ENCODE peak calls at places on chromosomes 13 and 19, in nine cellular contexts. One of them, this sample, is unnamed.
A peak's percentile ranks its signal among the peaks of the same experiment; 100 is the strongest.

GRCh38 chr19:2865334-2866221 is 1.6 kb upstream of the ZNF556 start:
- DNase-seq in activated naive CD8-positive, alpha-beta T cell treated with anti-CD3 and anti-CD28 coated beads, Interleukin-2, amount 10 ng/mL, durations not matched to agents 7 days and 5 days: no peak
- DNase-seq in T-helper 1 cell: no peak
- DNase-seq in mucosa of descending colon: no peak
- DNase-seq in amygdala: no peak
- DNase-seq in A172: no peak
- DNase-seq in DND-41: peak; percentile 28
- DNase-seq in stimulated activated CD4-positive, alpha-beta T cell treated with anti-CD3 and anti-CD28 coated beads, Interleukin-2, amount 100 ng/mL, for 4 hours: no peak
- DNase-seq in nucleus accumbens: no peak
- DNase-seq in this sample: no peak

GRCh38 chr19:7397687-7398086 is 49.0 kb downstream of the ARHGEF18 start:
- DNase-seq in activated naive CD8-positive, alpha-beta T cell treated with anti-CD3 and anti-CD28 coated beads, Interleukin-2, amount 10 ng/mL, durations not matched to agents 7 days and 5 days: no peak
- DNase-seq in T-helper 1 cell: no peak
- DNase-seq in mucosa of descending colon: no peak
- DNase-seq in amygdala: no peak
- DNase-seq in A172: peak; percentile 97
- DNase-seq in DND-41: no peak
- DNase-seq in stimulated activated CD4-positive, alpha-beta T cell treated with anti-CD3 and anti-CD28 coated beads, Interleukin-2, amount 100 ng/mL, for 4 hours: no peak
- DNase-seq in nucleus accumbens: no peak
- DNase-seq in this sample: no peak

GRCh38 chr19:3983542-3983914 is 1.7 kb downstream of the EEF2 start:
- DNase-seq in activated naive CD8-positive, alpha-beta T cell treated with anti-CD3 and anti-CD28 coated beads, Interleukin-2, amount 10 ng/mL, durations not matched to agents 7 days and 5 days: no peak
- DNase-seq in T-helper 1 cell: no peak
- DNase-seq in mucosa of descending colon: no peak
- DNase-seq in amygdala: no peak
- DNase-seq in A172: no peak
- DNase-seq in DND-41: no peak
- DNase-seq in stimulated activated CD4-positive, alpha-beta T cell treated with anti-CD3 and anti-CD28 coated beads, Interleukin-2, amount 100 ng/mL, for 4 hours: no peak
- DNase-seq in nucleus accumbens: no peak
- DNase-seq in this sample: no peak

GRCh38 chr19:14474827-14475226 is 327 bp downstream of the PTGER1 start:
- DNase-seq in activated naive CD8-positive, alpha-beta T cell treated with anti-CD3 and anti-CD28 coated beads, Interleukin-2, amount 10 ng/mL, durations not matched to agents 7 days and 5 days: no peak
- DNase-seq in T-helper 1 cell: no peak
- DNase-seq in mucosa of descending colon: no peak
- DNase-seq in amygdala: no peak
- DNase-seq in A172: no peak
- DNase-seq in DND-41: no peak
- DNase-seq in stimulated activated CD4-positive, alpha-beta T cell treated with anti-CD3 and anti-CD28 coated beads, Interleukin-2, amount 100 ng/mL, for 4 hours: no peak
- DNase-seq in nucleus accumbens: no peak
- DNase-seq in this sample: no peak

GRCh38 chr13:36131215-36131930 is at the start of gene DCLK1:
- DNase-seq in activated naive CD8-positive, alpha-beta T cell treated with anti-CD3 and anti-CD28 coated beads, Interleukin-2, amount 10 ng/mL, durations not matched to agents 7 days and 5 days: no peak
- DNase-seq in T-helper 1 cell: no peak
- DNase-seq in mucosa of descending colon: peak; percentile 67
- DNase-seq in amygdala: no peak
- DNase-seq in A172: peak; percentile 14
- DNase-seq in DND-41: no peak
- DNase-seq in stimulated activated CD4-positive, alpha-beta T cell treated with anti-CD3 and anti-CD28 coated beads, Interleukin-2, amount 100 ng/mL, for 4 hours: no peak
- DNase-seq in nucleus accumbens: peak; percentile 70
- DNase-seq in this sample: peak; percentile 7

GRCh38 chr19:7637374-7638256 is 705 bp downstream of the STXBP2 start:
- DNase-seq in activated naive CD8-positive, alpha-beta T cell treated with anti-CD3 and anti-CD28 coated beads, Interleukin-2, amount 10 ng/mL, durations not matched to agents 7 days and 5 days: no peak
- DNase-seq in T-helper 1 cell: peak; percentile 18
- DNase-seq in mucosa of descending colon: peak; percentile 85
- DNase-seq in amygdala: no peak
- DNase-seq in A172: no peak
- DNase-seq in DND-41: no peak
- DNase-seq in stimulated activated CD4-positive, alpha-beta T cell treated with anti-CD3 and anti-CD28 coated beads, Interleukin-2, amount 100 ng/mL, for 4 hours: no peak
- DNase-seq in nucleus accumbens: no peak
- DNase-seq in this sample: peak; percentile 33

GRCh38 chr13:23796546-23796945 is 92.7 kb downstream of the MIPEP start:
- DNase-seq in activated naive CD8-positive, alpha-beta T cell treated with anti-CD3 and anti-CD28 coated beads, Interleukin-2, amount 10 ng/mL, durations not matched to agents 7 days and 5 days: no peak
- DNase-seq in T-helper 1 cell: no peak
- DNase-seq in mucosa of descending colon: no peak
- DNase-seq in amygdala: no peak
- DNase-seq in A172: no peak
- DNase-seq in DND-41: no peak
- DNase-seq in stimulated activated CD4-positive, alpha-beta T cell treated with anti-CD3 and anti-CD28 coated beads, Interleukin-2, amount 100 ng/mL, for 4 hours: no peak
- DNase-seq in nucleus accumbens: no peak
- DNase-seq in this sample: no peak

GRCh38 chr13:87120476-87120875 is 550.7 kb upstream of the SLITRK5 start:
- DNase-seq in activated naive CD8-positive, alpha-beta T cell treated with anti-CD3 and anti-CD28 coated beads, Interleukin-2, amount 10 ng/mL, durations not matched to agents 7 days and 5 days: no peak
- DNase-seq in T-helper 1 cell: no peak
- DNase-seq in mucosa of descending colon: no peak
- DNase-seq in amygdala: no peak
- DNase-seq in A172: no peak
- DNase-seq in DND-41: no peak
- DNase-seq in stimulated activated CD4-positive, alpha-beta T cell treated with anti-CD3 and anti-CD28 coated beads, Interleukin-2, amount 100 ng/mL, for 4 hours: no peak
- DNase-seq in nucleus accumbens: no peak
- DNase-seq in this sample: no peak

GRCh38 chr13:114194853-114195252 is 15.8 kb downstream of the CFAP97D2 start:
- DNase-seq in activated naive CD8-positive, alpha-beta T cell treated with anti-CD3 and anti-CD28 coated beads, Interleukin-2, amount 10 ng/mL, durations not matched to agents 7 days and 5 days: no peak
- DNase-seq in T-helper 1 cell: peak; percentile 11
- DNase-seq in mucosa of descending colon: no peak
- DNase-seq in amygdala: no peak
- DNase-seq in A172: no peak
- DNase-seq in DND-41: no peak
- DNase-seq in stimulated activated CD4-positive, alpha-beta T cell treated with anti-CD3 and anti-CD28 coated beads, Interleukin-2, amount 100 ng/mL, for 4 hours: peak; percentile 15
- DNase-seq in nucleus accumbens: no peak
- DNase-seq in this sample: no peak

GRCh38 chr13:29924482-29924884 is 74.1 kb upstream of the UBL3 start:
- DNase-seq in activated naive CD8-positive, alpha-beta T cell treated with anti-CD3 and anti-CD28 coated beads, Interleukin-2, amount 10 ng/mL, durations not matched to agents 7 days and 5 days: no peak
- DNase-seq in T-helper 1 cell: no peak
- DNase-seq in mucosa of descending colon: no peak
- DNase-seq in amygdala: no peak
- DNase-seq in A172: peak; percentile 68
- DNase-seq in DND-41: no peak
- DNase-seq in stimulated activated CD4-positive, alpha-beta T cell treated with anti-CD3 and anti-CD28 coated beads, Interleukin-2, amount 100 ng/mL, for 4 hours: no peak
- DNase-seq in nucleus accumbens: no peak
- DNase-seq in this sample: no peak

GRCh38 chr13:93248627-93249047 is 22.0 kb downstream of the GPC6 start:
- DNase-seq in activated naive CD8-positive, alpha-beta T cell treated with anti-CD3 and anti-CD28 coated beads, Interleukin-2, amount 10 ng/mL, durations not matched to agents 7 days and 5 days: no peak
- DNase-seq in T-helper 1 cell: no peak
- DNase-seq in mucosa of descending colon: no peak
- DNase-seq in amygdala: no peak
- DNase-seq in A172: peak; percentile 65
- DNase-seq in DND-41: no peak
- DNase-seq in stimulated activated CD4-positive, alpha-beta T cell treated with anti-CD3 and anti-CD28 coated beads, Interleukin-2, amount 100 ng/mL, for 4 hours: no peak
- DNase-seq in nucleus accumbens: no peak
- DNase-seq in this sample: peak; percentile 16

GRCh38 chr13:32837307-32837972 is 178.8 kb upstream of the KL start:
- DNase-seq in activated naive CD8-positive, alpha-beta T cell treated with anti-CD3 and anti-CD28 coated beads, Interleukin-2, amount 10 ng/mL, durations not matched to agents 7 days and 5 days: no peak
- DNase-seq in T-helper 1 cell: no peak
- DNase-seq in mucosa of descending colon: no peak
- DNase-seq in amygdala: no peak
- DNase-seq in A172: no peak
- DNase-seq in DND-41: no peak
- DNase-seq in stimulated activated CD4-positive, alpha-beta T cell treated with anti-CD3 and anti-CD28 coated beads, Interleukin-2, amount 100 ng/mL, for 4 hours: no peak
- DNase-seq in nucleus accumbens: no peak
- DNase-seq in this sample: no peak

GRCh38 chr19:17553256-17553655 is 2.2 kb upstream of the COLGALT1 start:
- DNase-seq in activated naive CD8-positive, alpha-beta T cell treated with anti-CD3 and anti-CD28 coated beads, Interleukin-2, amount 10 ng/mL, durations not matched to agents 7 days and 5 days: no peak
- DNase-seq in T-helper 1 cell: no peak
- DNase-seq in mucosa of descending colon: no peak
- DNase-seq in amygdala: no peak
- DNase-seq in A172: peak; percentile 76
- DNase-seq in DND-41: peak; percentile 53
- DNase-seq in stimulated activated CD4-positive, alpha-beta T cell treated with anti-CD3 and anti-CD28 coated beads, Interleukin-2, amount 100 ng/mL, for 4 hours: no peak
- DNase-seq in nucleus accumbens: no peak
- DNase-seq in this sample: peak; percentile 49

GRCh38 chr19:38492147-38492813 is 58.8 kb downstream of the RYR1 start:
- DNase-seq in activated naive CD8-positive, alpha-beta T cell treated with anti-CD3 and anti-CD28 coated beads, Interleukin-2, amount 10 ng/mL, durations not matched to agents 7 days and 5 days: no peak
- DNase-seq in T-helper 1 cell: no peak
- DNase-seq in mucosa of descending colon: no peak
- DNase-seq in amygdala: no peak
- DNase-seq in A172: no peak
- DNase-seq in DND-41: no peak
- DNase-seq in stimulated activated CD4-positive, alpha-beta T cell treated with anti-CD3 and anti-CD28 coated beads, Interleukin-2, amount 100 ng/mL, for 4 hours: no peak
- DNase-seq in nucleus accumbens: no peak
- DNase-seq in this sample: no peak

GRCh38 chr13:35549481-35549880 is 73.0 kb upstream of the MAB21L1 start:
- DNase-seq in activated naive CD8-positive, alpha-beta T cell treated with anti-CD3 and anti-CD28 coated beads, Interleukin-2, amount 10 ng/mL, durations not matched to agents 7 days and 5 days: no peak
- DNase-seq in T-helper 1 cell: peak; percentile 14
- DNase-seq in mucosa of descending colon: no peak
- DNase-seq in amygdala: no peak
- DNase-seq in A172: peak; percentile 58
- DNase-seq in DND-41: no peak
- DNase-seq in stimulated activated CD4-positive, alpha-beta T cell treated with anti-CD3 and anti-CD28 coated beads, Interleukin-2, amount 100 ng/mL, for 4 hours: no peak
- DNase-seq in nucleus accumbens: no peak
- DNase-seq in this sample: no peak

GRCh38 chr19:49677901-49678674 is 1.0 kb downstream of the PRMT1 start:
- DNase-seq in activated naive CD8-positive, alpha-beta T cell treated with anti-CD3 and anti-CD28 coated beads, Interleukin-2, amount 10 ng/mL, durations not matched to agents 7 days and 5 days: peak; percentile 85
- DNase-seq in T-helper 1 cell: peak; percentile 71
- DNase-seq in mucosa of descending colon: peak; percentile 83
- DNase-seq in amygdala: peak; percentile 24
- DNase-seq in A172: peak; percentile 74
- DNase-seq in DND-41: peak; percentile 87
- DNase-seq in stimulated activated CD4-positive, alpha-beta T cell treated with anti-CD3 and anti-CD28 coated beads, Interleukin-2, amount 100 ng/mL, for 4 hours: peak; percentile 69
- DNase-seq in nucleus accumbens: peak; percentile 59
- DNase-seq in this sample: peak; percentile 40

GRCh38 chr19:17137417-17137816 is 61.8 kb downstream of the MYO9B start:
- DNase-seq in activated naive CD8-positive, alpha-beta T cell treated with anti-CD3 and anti-CD28 coated beads, Interleukin-2, amount 10 ng/mL, durations not matched to agents 7 days and 5 days: no peak
- DNase-seq in T-helper 1 cell: no peak
- DNase-seq in mucosa of descending colon: no peak
- DNase-seq in amygdala: no peak
- DNase-seq in A172: no peak
- DNase-seq in DND-41: no peak
- DNase-seq in stimulated activated CD4-positive, alpha-beta T cell treated with anti-CD3 and anti-CD28 coated beads, Interleukin-2, amount 100 ng/mL, for 4 hours: no peak
- DNase-seq in nucleus accumbens: no peak
- DNase-seq in this sample: no peak

GRCh38 chr19:16133818-16134217 is 9.7 kb upstream of the HSH2D start:
- DNase-seq in activated naive CD8-positive, alpha-beta T cell treated with anti-CD3 and anti-CD28 coated beads, Interleukin-2, amount 10 ng/mL, durations not matched to agents 7 days and 5 days: no peak
- DNase-seq in T-helper 1 cell: no peak
- DNase-seq in mucosa of descending colon: no peak
- DNase-seq in amygdala: no peak
- DNase-seq in A172: no peak
- DNase-seq in DND-41: no peak
- DNase-seq in stimulated activated CD4-positive, alpha-beta T cell treated with anti-CD3 and anti-CD28 coated beads, Interleukin-2, amount 100 ng/mL, for 4 hours: no peak
- DNase-seq in nucleus accumbens: no peak
- DNase-seq in this sample: no peak

GRCh38 chr19:11784356-11784755 is 14.0 kb upstream of the ZNF491 start:
- DNase-seq in activated naive CD8-positive, alpha-beta T cell treated with anti-CD3 and anti-CD28 coated beads, Interleukin-2, amount 10 ng/mL, durations not matched to agents 7 days and 5 days: no peak
- DNase-seq in T-helper 1 cell: no peak
- DNase-seq in mucosa of descending colon: no peak
- DNase-seq in amygdala: no peak
- DNase-seq in A172: no peak
- DNase-seq in DND-41: no peak
- DNase-seq in stimulated activated CD4-positive, alpha-beta T cell treated with anti-CD3 and anti-CD28 coated beads, Interleukin-2, amount 100 ng/mL, for 4 hours: no peak
- DNase-seq in nucleus accumbens: peak; percentile 0
- DNase-seq in this sample: no peak

GRCh38 chr13:42110410-42111155 is 62.1 kb downstream of the DGKH start:
- DNase-seq in activated naive CD8-positive, alpha-beta T cell treated with anti-CD3 and anti-CD28 coated beads, Interleukin-2, amount 10 ng/mL, durations not matched to agents 7 days and 5 days: no peak
- DNase-seq in T-helper 1 cell: peak; percentile 67
- DNase-seq in mucosa of descending colon: no peak
- DNase-seq in amygdala: no peak
- DNase-seq in A172: peak; percentile 55
- DNase-seq in DND-41: peak; percentile 31
- DNase-seq in stimulated activated CD4-positive, alpha-beta T cell treated with anti-CD3 and anti-CD28 coated beads, Interleukin-2, amount 100 ng/mL, for 4 hours: peak; percentile 26
- DNase-seq in nucleus accumbens: no peak
- DNase-seq in this sample: peak; percentile 44

GRCh38 chr19:53424968-53425597 is 6.7 kb upstream of the ZNF761 start:
- DNase-seq in activated naive CD8-positive, alpha-beta T cell treated with anti-CD3 and anti-CD28 coated beads, Interleukin-2, amount 10 ng/mL, durations not matched to agents 7 days and 5 days: peak; percentile 58
- DNase-seq in T-helper 1 cell: peak; percentile 35
- DNase-seq in mucosa of descending colon: peak; percentile 56
- DNase-seq in amygdala: peak; percentile 31
- DNase-seq in A172: peak; percentile 46
- DNase-seq in DND-41: peak; percentile 76
- DNase-seq in stimulated activated CD4-positive, alpha-beta T cell treated with anti-CD3 and anti-CD28 coated beads, Interleukin-2, amount 100 ng/mL, for 4 hours: peak; percentile 52
- DNase-seq in nucleus accumbens: peak; percentile 44
- DNase-seq in this sample: peak; percentile 81

GRCh38 chr13:42354246-42355117 is 82.5 kb downstream of the AKAP11 start:
- DNase-seq in activated naive CD8-positive, alpha-beta T cell treated with anti-CD3 and anti-CD28 coated beads, Interleukin-2, amount 10 ng/mL, durations not matched to agents 7 days and 5 days: peak; percentile 42
- DNase-seq in T-helper 1 cell: peak; percentile 72
- DNase-seq in mucosa of descending colon: no peak
- DNase-seq in amygdala: no peak
- DNase-seq in A172: peak; percentile 45
- DNase-seq in DND-41: peak; percentile 75
- DNase-seq in stimulated activated CD4-positive, alpha-beta T cell treated with anti-CD3 and anti-CD28 coated beads, Interleukin-2, amount 100 ng/mL, for 4 hours: peak; percentile 27
- DNase-seq in nucleus accumbens: no peak
- DNase-seq in this sample: no peak

GRCh38 chr13:44044544-44045178 is 165.0 kb downstream of the LACC1 start:
- DNase-seq in activated naive CD8-positive, alpha-beta T cell treated with anti-CD3 and anti-CD28 coated beads, Interleukin-2, amount 10 ng/mL, durations not matched to agents 7 days and 5 days: no peak
- DNase-seq in T-helper 1 cell: no peak
- DNase-seq in mucosa of descending colon: no peak
- DNase-seq in amygdala: no peak
- DNase-seq in A172: peak; percentile 61
- DNase-seq in DND-41: no peak
- DNase-seq in stimulated activated CD4-positive, alpha-beta T cell treated with anti-CD3 and anti-CD28 coated beads, Interleukin-2, amount 100 ng/mL, for 4 hours: no peak
- DNase-seq in nucleus accumbens: no peak
- DNase-seq in this sample: no peak

GRCh38 chr19:21587117-21587461 is 81.7 kb downstream of the ZNF429 start:
- DNase-seq in activated naive CD8-positive, alpha-beta T cell treated with anti-CD3 and anti-CD28 coated beads, Interleukin-2, amount 10 ng/mL, durations not matched to agents 7 days and 5 days: no peak
- DNase-seq in T-helper 1 cell: no peak
- DNase-seq in mucosa of descending colon: no peak
- DNase-seq in amygdala: no peak
- DNase-seq in A172: no peak
- DNase-seq in DND-41: peak; percentile 69
- DNase-seq in stimulated activated CD4-positive, alpha-beta T cell treated with anti-CD3 and anti-CD28 coated beads, Interleukin-2, amount 100 ng/mL, for 4 hours: no peak
- DNase-seq in nucleus accumbens: no peak
- DNase-seq in this sample: no peak

GRCh38 chr13:42011601-42012401 is 36.6 kb upstream of the DGKH start:
- DNase-seq in activated naive CD8-positive, alpha-beta T cell treated with anti-CD3 and anti-CD28 coated beads, Interleukin-2, amount 10 ng/mL, durations not matched to agents 7 days and 5 days: no peak
- DNase-seq in T-helper 1 cell: no peak
- DNase-seq in mucosa of descending colon: no peak
- DNase-seq in amygdala: no peak
- DNase-seq in A172: no peak
- DNase-seq in DND-41: no peak
- DNase-seq in stimulated activated CD4-positive, alpha-beta T cell treated with anti-CD3 and anti-CD28 coated beads, Interleukin-2, amount 100 ng/mL, for 4 hours: no peak
- DNase-seq in nucleus accumbens: no peak
- DNase-seq in this sample: peak; percentile 38

GRCh38 chr19:13839193-13839937 is 37.6 kb upstream of the NANOS3 start:
- DNase-seq in activated naive CD8-positive, alpha-beta T cell treated with anti-CD3 and anti-CD28 coated beads, Interleukin-2, amount 10 ng/mL, durations not matched to agents 7 days and 5 days: peak; percentile 82
- DNase-seq in T-helper 1 cell: peak; percentile 88
- DNase-seq in mucosa of descending colon: peak; percentile 94
- DNase-seq in amygdala: no peak
- DNase-seq in A172: peak; percentile 89
- DNase-seq in DND-41: no peak
- DNase-seq in stimulated activated CD4-positive, alpha-beta T cell treated with anti-CD3 and anti-CD28 coated beads, Interleukin-2, amount 100 ng/mL, for 4 hours: peak; percentile 91
- DNase-seq in nucleus accumbens: peak; percentile 25
- DNase-seq in this sample: peak; percentile 77

GRCh38 chr13:25175431-25175830 is 3.3 kb upstream of the AMER2 start:
- DNase-seq in activated naive CD8-positive, alpha-beta T cell treated with anti-CD3 and anti-CD28 coated beads, Interleukin-2, amount 10 ng/mL, durations not matched to agents 7 days and 5 days: no peak
- DNase-seq in T-helper 1 cell: no peak
- DNase-seq in mucosa of descending colon: no peak
- DNase-seq in amygdala: no peak
- DNase-seq in A172: no peak
- DNase-seq in DND-41: no peak
- DNase-seq in stimulated activated CD4-positive, alpha-beta T cell treated with anti-CD3 and anti-CD28 coated beads, Interleukin-2, amount 100 ng/mL, for 4 hours: no peak
- DNase-seq in nucleus accumbens: no peak
- DNase-seq in this sample: no peak

GRCh38 chr19:11324748-11325389 is 14.6 kb downstream of the RAB3D start:
- DNase-seq in activated naive CD8-positive, alpha-beta T cell treated with anti-CD3 and anti-CD28 coated beads, Interleukin-2, amount 10 ng/mL, durations not matched to agents 7 days and 5 days: no peak
- DNase-seq in T-helper 1 cell: no peak
- DNase-seq in mucosa of descending colon: peak; percentile 43
- DNase-seq in amygdala: no peak
- DNase-seq in A172: no peak
- DNase-seq in DND-41: peak; percentile 49
- DNase-seq in stimulated activated CD4-positive, alpha-beta T cell treated with anti-CD3 and anti-CD28 coated beads, Interleukin-2, amount 100 ng/mL, for 4 hours: no peak
- DNase-seq in nucleus accumbens: no peak
- DNase-seq in this sample: no peak

GRCh38 chr13:67341406-67341805 is 111.3 kb upstream of the PCDH9 start:
- DNase-seq in activated naive CD8-positive, alpha-beta T cell treated with anti-CD3 and anti-CD28 coated beads, Interleukin-2, amount 10 ng/mL, durations not matched to agents 7 days and 5 days: no peak
- DNase-seq in T-helper 1 cell: no peak
- DNase-seq in mucosa of descending colon: no peak
- DNase-seq in amygdala: no peak
- DNase-seq in A172: no peak
- DNase-seq in DND-41: no peak
- DNase-seq in stimulated activated CD4-positive, alpha-beta T cell treated with anti-CD3 and anti-CD28 coated beads, Interleukin-2, amount 100 ng/mL, for 4 hours: no peak
- DNase-seq in nucleus accumbens: no peak
- DNase-seq in this sample: no peak

GRCh38 chr13:38908574-38908973 is 82.1 kb downstream of the STOML3 start:
- DNase-seq in activated naive CD8-positive, alpha-beta T cell treated with anti-CD3 and anti-CD28 coated beads, Interleukin-2, amount 10 ng/mL, durations not matched to agents 7 days and 5 days: no peak
- DNase-seq in T-helper 1 cell: no peak
- DNase-seq in mucosa of descending colon: no peak
- DNase-seq in amygdala: no peak
- DNase-seq in A172: no peak
- DNase-seq in DND-41: no peak
- DNase-seq in stimulated activated CD4-positive, alpha-beta T cell treated with anti-CD3 and anti-CD28 coated beads, Interleukin-2, amount 100 ng/mL, for 4 hours: no peak
- DNase-seq in nucleus accumbens: no peak
- DNase-seq in this sample: no peak